ENCODE peak calls at places on chromosomes 16 and 17, in six cellular contexts. P is GM06990; Y is kidney tubule cell; O is HCT116; B is transverse colon; D is stimulated activated CD4-positive, alpha-beta T cell treated with anti-CD3 and anti-CD28 coated beads, TNF-alpha, amount 100 ng/mL, for 24 hours. J is an unnamed sample.
A peak's percentile ranks its signal among the peaks of the same experiment; 100 is the strongest.

GRCh38 chr17:11823862-11824261 is 173.4 kb downstream of the ZNF18 start:
- DNase-seq in P (no peak), Y (no peak), O (no peak), B (no peak), D (no peak), J (no peak)

GRCh38 chr17:3558603-3559269 is 1.1 kb upstream of the TRPV3 start:
- DNase-seq in P (peak; percentile 92), Y (peak; percentile 90), O (no peak), B (peak; percentile 85), D (peak; percentile 24), J (no peak)

GRCh38 chr17:76640550-76641380 is 2.8 kb downstream of the ST6GALNAC1 start:
- DNase-seq in P (no peak), Y (no peak), O (no peak), B (no peak), D (no peak), J (no peak)

GRCh38 chr17:34584805-34585416 is 5.5 kb downstream of the TMEM132E start:
- DNase-seq in P (no peak), Y (peak; percentile 48), O (no peak), B (no peak), D (no peak), J (peak; percentile 2)

GRCh38 chr17:57586099-57586702 is 158.9 kb downstream of the CCDC182 start:
- DNase-seq in P (no peak), Y (no peak), O (no peak), B (no peak), D (no peak), J (no peak)

GRCh38 chr16:76441391-76441790 is 164.2 kb downstream of the CNTNAP4 start:
- DNase-seq in P (no peak), Y (no peak), O (no peak), B (no peak), D (no peak), J (no peak)

GRCh38 chr17:63443053-63443452 is 3.1 kb downstream of the CYB561 start:
- DNase-seq in P (no peak), Y (no peak), O (no peak), B (no peak), D (no peak), J (no peak)

GRCh38 chr17:76670708-76671122 is 27.2 kb upstream of the ST6GALNAC1 start:
- DNase-seq in P (no peak), Y (no peak), O (no peak), B (no peak), D (no peak), J (no peak)

GRCh38 chr17:75442168-75443103 is 14.0 kb upstream of the TMEM94 start:
- DNase-seq in P (no peak), Y (no peak), O (no peak), B (no peak), D (no peak), J (no peak)

GRCh38 chr17:15261818-15262290 is 3.3 kb downstream of the PMP22 start:
- DNase-seq in P (no peak), Y (peak; percentile 14), O (no peak), B (peak; percentile 20), D (no peak), J (no peak)

GRCh38 chr17:78671607-78672404 is 94.6 kb upstream of the DNAH17 start:
- DNase-seq in P (no peak), Y (peak; percentile 30), O (no peak), B (no peak), D (no peak), J (no peak)

GRCh38 chr16:87297407-87297806 is 19.8 kb downstream of the C16orf95 start:
- DNase-seq in P (no peak), Y (no peak), O (no peak), B (no peak), D (no peak), J (no peak)

GRCh38 chr17:42456223-42457106 is 2.2 kb upstream of the ATP6V0A1 start:
- DNase-seq in P (peak; percentile 55), Y (peak; percentile 61), O (no peak), B (no peak), D (no peak), J (no peak)

GRCh38 chr16:2611499-2611862 is 70.8 kb upstream of the KCTD5 start:
- DNase-seq in P (no peak), Y (no peak), O (no peak), B (no peak), D (no peak), J (no peak)

GRCh38 chr17:1714488-1714979 is 4.4 kb upstream of the TLCD2 start:
- DNase-seq in P (no peak), Y (peak; percentile 96), O (peak; percentile 74), B (peak; percentile 98), D (no peak), J (peak; percentile 93)

GRCh38 chr16:5325932-5326331 is 228.3 kb upstream of the EEF2KMT start:
- DNase-seq in P (no peak), Y (no peak), O (no peak), B (no peak), D (no peak), J (no peak)

GRCh38 chr16:31063843-31064611 is 10.0 kb downstream of the ZNF668 start:
- DNase-seq in P (no peak), Y (no peak), O (no peak), B (no peak), D (no peak), J (no peak)

GRCh38 chr17:27840688-27841087 is 40.4 kb upstream of the NOS2 start:
- DNase-seq in P (no peak), Y (no peak), O (no peak), B (no peak), D (no peak), J (no peak)

GRCh38 chr16:73086108-73086507 is 38.2 kb upstream of the ZFHX3 start:
- DNase-seq in P (no peak), Y (no peak), O (no peak), B (no peak), D (no peak), J (no peak)

GRCh38 chr17:80961931-80962330 is 29.7 kb upstream of the CHMP6 start:
- DNase-seq in P (peak; percentile 3), Y (no peak), O (no peak), B (no peak), D (no peak), J (no peak)

GRCh38 chr17:44112284-44113280 is 10.9 kb downstream of the HDAC5 start:
- DNase-seq in P (no peak), Y (no peak), O (no peak), B (no peak), D (no peak), J (no peak)

GRCh38 chr16:7140899-7141298 is 191.7 kb upstream of the RBFOX1 start:
- DNase-seq in P (no peak), Y (no peak), O (no peak), B (no peak), D (no peak), J (no peak)

GRCh38 chr16:15450624-15451023 is 16.2 kb downstream of the BMERB1 start:
- DNase-seq in P (no peak), Y (no peak), O (no peak), B (no peak), D (no peak), J (no peak)

GRCh38 chr17:39486242-39486641 is 25.0 kb downstream of the CDK12 start:
- DNase-seq in P (no peak), Y (peak; percentile 13), O (no peak), B (no peak), D (no peak), J (no peak)

GRCh38 chr17:32445497-32445896 is 1.2 kb downstream of the PSMD11 start:
- DNase-seq in P (no peak), Y (no peak), O (no peak), B (no peak), D (no peak), J (no peak)